ENCODE peak calls at places on chromosomes 7 and 10, in eight cellular contexts. R is BE2C, F is HepG2, Z is IMR-90, X is BJ, O is stomach, E is hepatocyte, G is psoas muscle. C is an unnamed sample. For H3K27me3, the result is how much of the 10 kb centered on the place peaks cover.

GRCh38 chr10:110774069-110775021 is 97.4 kb upstream of the PDCD4 start:
- DNase-seq in R (no peak), F (peak), Z (peak), X (peak), O (no peak), E (peak), G (no peak), C (peak)

GRCh38 chr10:48391994-48392393 is 85.5 kb downstream of the MAPK8 start:
- DNase-seq in R (no peak), F (no peak), Z (no peak), X (no peak), O (no peak), E (no peak), G (no peak), C (no peak)

GRCh38 chr10:25867321-25867720 is 66.7 kb upstream of the MYO3A start:
- DNase-seq in R (no peak), F (no peak), Z (no peak), X (no peak), O (no peak), E (no peak), G (no peak), C (no peak)

GRCh38 chr7:150983893-150984368 is 5.8 kb upstream of the KCNH2 start:
- DNase-seq in R (no peak), F (no peak), Z (peak), X (no peak), O (no peak), E (peak), G (peak), C (peak)

GRCh38 chr7:117171106-117171505 is 151.8 kb downstream of the WNT2 start:
- DNase-seq in R (no peak), F (peak), Z (no peak), X (no peak), O (no peak), E (no peak), G (no peak), C (no peak)

GRCh38 chr10:89550509-89550908 is 15.1 kb upstream of the SLC16A12 start:
- DNase-seq in R (peak), F (no peak), Z (peak), X (no peak), O (peak), E (peak), G (no peak), C (no peak)

GRCh38 chr7:85972504-85973141 is 671.1 kb upstream of the GRM3 start:
- DNase-seq in R (peak), F (no peak), Z (no peak), X (no peak), O (no peak), E (no peak), G (no peak), C (no peak)

GRCh38 chr10:57049096-57049495 is 688.0 kb upstream of the ZWINT start:
- DNase-seq in R (no peak), F (no peak), Z (no peak), X (no peak), O (no peak), E (peak), G (no peak), C (no peak)

GRCh38 chr10:124695259-124695658 is 48.9 kb downstream of the FAM53B start:
- DNase-seq in R (no peak), F (no peak), Z (no peak), X (no peak), O (no peak), E (no peak), G (no peak), C (no peak)

GRCh38 chr7:30657131-30657530 is 25.1 kb downstream of the CRHR2 start:
- DNase-seq in R (no peak), F (no peak), Z (no peak), X (no peak), O (no peak), E (no peak), G (no peak), C (no peak)

GRCh38 chr10:103192089-103192450 is 1.0 kb downstream of the NT5C2 start:
- DNase-seq in R (no peak), F (no peak), Z (no peak), X (no peak), O (no peak), E (peak), G (no peak), C (peak)

GRCh38 chr7:100572281-100572948 is 1.3 kb downstream of the SAP25 start:
- DNase-seq in R (no peak), F (no peak), Z (no peak), X (no peak), O (no peak), E (no peak), G (no peak), C (no peak)

GRCh38 chr7:95811846-95812445 is 39.6 kb downstream of the DYNC1I1 start:
- DNase-seq in R (peak), F (no peak), Z (no peak), X (no peak), O (no peak), E (peak), G (no peak), C (no peak)

GRCh38 chr10:80465839-80466590 is 11.9 kb downstream of the TSPAN14 start:
- DNase-seq in R (no peak), F (no peak), Z (no peak), X (no peak), O (no peak), E (no peak), G (no peak), C (no peak)

GRCh38 chr7:73341877-73342276 is 13.9 kb downstream of the FKBP6 start:
- DNase-seq in R (no peak), F (peak), Z (peak), X (no peak), O (no peak), E (peak), G (no peak), C (no peak)

GRCh38 chr10:4545077-4545476 is 280.9 kb upstream of the AKR1E2 start:
- DNase-seq in R (no peak), F (no peak), Z (no peak), X (peak), O (no peak), E (no peak), G (no peak), C (no peak)

GRCh38 chr7:6558837-6559236 is 7.6 kb upstream of the GRID2IP start:
- DNase-seq in R (peak), F (peak), Z (peak), X (no peak), O (no peak), E (peak), G (no peak), C (peak)

GRCh38 chr7:3439333-3440030 is 138.4 kb downstream of the SDK1 start:
- DNase-seq in R (no peak), F (no peak), Z (peak), X (peak), O (no peak), E (peak), G (no peak), C (no peak)

GRCh38 chr10:114547466-114547865 is 110.6 kb downstream of the ABLIM1 start:
- DNase-seq in R (no peak), F (no peak), Z (no peak), X (no peak), O (peak), E (no peak), G (no peak), C (peak)

GRCh38 chr7:38169862-38170261 is 8.2 kb upstream of the STARD3NL start:
- DNase-seq in R (no peak), F (no peak), Z (peak), X (no peak), O (no peak), E (no peak), G (peak), C (no peak)

GRCh38 chr10:50210876-50211275 is 40.4 kb downstream of the ASAH2 start:
- DNase-seq in R (no peak), F (no peak), Z (no peak), X (no peak), O (no peak), E (no peak), G (no peak), C (no peak)

DNA sequence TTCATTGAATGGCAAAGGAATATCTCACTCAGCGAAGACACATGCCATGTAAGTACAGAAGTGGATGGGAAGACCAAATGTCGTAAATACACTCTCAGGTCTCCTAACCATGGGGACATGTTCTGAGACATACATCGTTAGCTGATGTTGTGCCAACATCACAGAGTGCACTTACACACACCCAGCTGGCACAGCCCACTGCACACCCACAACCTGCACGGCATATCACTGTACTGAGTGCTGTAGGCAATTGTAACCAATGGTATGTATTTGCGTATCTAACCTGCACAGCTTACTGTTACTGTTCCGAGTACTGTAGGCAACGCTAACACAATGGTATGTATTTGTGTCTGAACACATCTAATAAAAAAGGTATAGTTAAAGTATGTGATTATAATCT is 550.4 kb downstream of the PTPRN2 start:
- DNase-seq in R (no peak), F (no peak), Z (no peak), X (no peak), O (no peak), E (no peak), G (no peak), C (no peak)
- H3K4me3 ChIP-seq in R (no peak), F (no peak), Z (no peak), X (no peak), O (no peak), E (no peak), G (no peak), C (no peak)

GRCh38 chr10:91164520-91165065 is 55.9 kb upstream of the PCGF5 start:
- DNase-seq in R (no peak), F (no peak), Z (peak), X (no peak), O (no peak), E (no peak), G (no peak), C (no peak)
- H3K27me3 ChIP-seq in R (under half), F (under half), Z (under half), X (under half), O (under half), E (under half), G (under half), C (under half)

GRCh38 chr10:66924674-66925345 is 1.0 kb upstream of the LRRTM3 start:
- DNase-seq in R (no peak), F (no peak), Z (no peak), X (no peak), O (no peak), E (no peak), G (no peak), C (no peak)
- H3K4me3 ChIP-seq in R (no peak), F (no peak), Z (no peak), X (no peak), O (no peak), E (no peak), G (no peak), C (no peak)

GRCh38 chr10:27742926-27743735 is 2.5 kb downstream of the MKX start:
- DNase-seq in R (no peak), F (no peak), Z (no peak), X (no peak), O (peak), E (peak), G (peak), C (no peak)

GRCh38 chr10:27745380-27745718 is 270 bp downstream of the MKX start:
- DNase-seq in R (no peak), F (no peak), Z (no peak), X (no peak), O (no peak), E (no peak), G (no peak), C (no peak)

GRCh38 chr10:27745719-27746363 is at the start of gene MKX:
- DNase-seq in R (no peak), F (no peak), Z (peak), X (no peak), O (peak), E (peak), G (peak), C (peak)

GRCh38 chr10:27743736-27744477 is 1.7 kb downstream of the MKX start:
- DNase-seq in R (no peak), F (no peak), Z (peak), X (no peak), O (no peak), E (peak), G (no peak), C (no peak)

DNA sequence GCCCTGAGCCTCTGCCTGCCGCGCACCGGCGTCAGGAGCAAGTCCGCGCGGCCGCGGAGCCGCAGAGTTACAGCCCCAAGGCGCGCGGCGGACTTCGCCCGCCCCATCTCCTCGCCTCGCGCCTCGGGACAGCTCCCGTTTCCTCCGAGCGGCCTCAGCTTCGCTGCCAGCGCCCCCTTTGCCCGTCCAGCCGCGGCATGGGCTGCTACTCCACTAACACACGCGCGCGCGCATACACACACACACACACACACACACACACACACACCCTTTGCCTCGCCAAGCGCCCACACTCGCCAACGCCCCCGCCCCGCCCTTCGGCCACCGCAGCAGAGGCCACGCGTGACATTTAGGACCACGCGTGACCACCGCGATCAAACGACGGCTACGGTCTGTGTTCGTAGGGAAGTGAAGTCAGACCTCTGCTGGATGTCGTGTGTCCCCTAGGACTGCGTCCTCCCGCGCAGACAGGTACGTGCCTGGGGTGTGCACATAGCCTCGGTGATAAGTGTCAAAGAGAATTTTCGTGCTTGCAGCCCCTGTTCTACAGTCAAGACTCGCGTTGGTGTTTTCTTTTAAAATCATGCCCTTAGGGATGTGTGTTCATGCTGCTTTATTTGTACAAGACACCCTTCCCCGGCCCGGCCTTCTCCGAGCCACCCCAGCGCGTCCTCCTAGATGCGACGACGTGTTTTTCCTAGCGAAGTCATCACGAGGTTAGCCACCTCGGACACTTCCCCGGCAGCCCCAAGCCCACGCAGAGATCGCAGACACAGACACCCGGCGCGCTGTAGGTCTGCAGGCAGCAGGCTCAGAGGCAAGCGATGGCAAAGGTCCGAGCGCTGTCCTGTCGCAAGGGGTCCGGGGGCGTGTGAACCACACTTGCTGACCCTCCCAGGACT is 890 bp downstream of the MKX start:
- DNase-seq in R (no peak), F (no peak), Z (peak), X (no peak), O (peak), E (peak), G (peak), C (peak)
- H3K27me3 ChIP-seq in R (half or more), F (under half), Z (half or more), X (under half), O (half or more), E (half or more), G (under half), C (half or more)